ENCODE peak calls at places on chromosome 1, in four cellular contexts. U is MM.1S, D is GM23338, Q is HCT116. C is an unnamed sample.

GRCh38 chr1:236176337-236177336 is 34.3 kb downstream of the GPR137B start:
- DNase-seq in U (no peak), D (no peak), Q (no peak), C (no peak)

GRCh38 chr1:157119008-157119407 is 19.2 kb downstream of the ETV3 start:
- DNase-seq in D (no peak), U (no peak), Q (no peak), C (no peak)

GRCh38 chr1:214076341-214077035 is 88.7 kb downstream of the PROX1 start:
- DNase-seq in D (no peak), U (no peak), Q (no peak), C (no peak)

GRCh38 chr1:115980998-115981993 is 5.0 kb downstream of the SLC22A15 start:
- DNase-seq in U (peak), D (peak), Q (peak), C (peak)

GRCh38 chr1:236058141-236058626 is 6.7 kb downstream of the NID1 start:
- DNase-seq in U (no peak), D (no peak), Q (no peak), C (peak)

GRCh38 chr1:201877877-201878339 is 10.8 kb upstream of the SHISA4 start:
- DNase-seq in Q (peak), U (peak), D (peak), C (peak)

GRCh38 chr1:229388876-229389580 is 44.9 kb downstream of the ACTA1 start:
- DNase-seq in Q (no peak), U (no peak), D (no peak), C (no peak)

GRCh38 chr1:56378376-56379070 is 200.8 kb downstream of the PLPP3 start:
- DNase-seq in U (no peak), D (no peak), Q (no peak), C (no peak)

GRCh38 chr1:57447551-57447950 is 23.7 kb upstream of the DAB1 start:
- DNase-seq in D (peak), U (no peak), Q (no peak), C (no peak)

GRCh38 chr1:180945551-180945950 is 32.9 kb downstream of the KIAA1614 start:
- DNase-seq in U (no peak), Q (no peak), D (no peak), C (no peak)

DNA sequence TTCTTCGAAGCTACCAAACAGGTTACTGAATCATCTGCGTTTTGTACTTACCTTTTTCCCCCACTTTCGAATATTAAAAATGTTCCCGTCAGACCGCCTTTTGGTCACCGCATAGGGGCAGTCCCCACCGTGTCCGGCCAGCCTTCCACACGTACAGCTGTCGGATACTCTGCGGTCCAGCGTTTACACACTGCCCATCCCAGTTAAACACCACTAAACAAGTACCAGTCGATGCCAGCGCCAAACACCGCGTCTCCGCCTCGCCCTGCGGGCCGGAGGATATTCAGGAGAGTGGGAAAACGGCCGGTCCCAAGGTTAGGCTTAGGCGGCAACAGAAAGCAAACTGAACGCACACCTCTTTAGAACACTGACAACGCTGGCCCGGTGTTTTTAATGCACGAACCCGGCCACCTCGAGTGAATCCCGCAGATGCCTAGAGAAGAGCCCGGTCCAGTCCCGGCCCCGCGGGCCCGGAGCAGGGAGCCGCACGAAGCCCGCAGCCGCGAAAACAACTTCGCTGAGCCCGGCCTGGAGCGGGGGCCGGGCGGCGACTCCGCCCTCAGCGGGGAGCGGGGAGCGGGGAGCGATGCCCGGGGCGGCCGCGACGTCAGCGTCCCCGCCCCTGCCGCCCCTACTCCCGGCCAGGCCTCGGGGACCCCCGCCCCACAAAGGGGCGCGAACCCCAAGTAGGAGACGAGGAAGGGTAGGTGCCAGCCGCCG is 730 bp upstream of the PHF13 start:
- DNase-seq in U (peak), Q (no peak), D (peak), C (peak)
- TF ChIP-seq CTCF in U (no peak), Q (no peak), D (no peak), C (no peak)

GRCh38 chr1:38347446-38348175 is 301.0 kb upstream of the POU3F1 start:
- DNase-seq in D (no peak), Q (no peak), U (no peak), C (no peak)

GRCh38 chr1:38340409-38340808 is 293.8 kb upstream of the POU3F1 start:
- DNase-seq in U (no peak), Q (no peak), D (no peak), C (no peak)

GRCh38 chr1:38341694-38342093 is 295.1 kb upstream of the POU3F1 start:
- DNase-seq in D (no peak), U (no peak), Q (no peak), C (no peak)

GRCh38 chr1:38344705-38345104 is 298.1 kb upstream of the POU3F1 start:
- DNase-seq in U (no peak), Q (no peak), D (no peak), C (no peak)
- TF ChIP-seq EZH2phosphoT487 in U (no peak), Q (no peak), D (no peak), C (no peak)

GRCh38 chr1:207910678-207911354 is at the start of gene CD34:
- DNase-seq in D (peak), Q (no peak), U (no peak), C (peak)
- TF ChIP-seq EZH2 in D (no peak), Q (no peak), U (no peak), C (peak)

GRCh38 chr1:11735854-11736745 is at the start of gene AGTRAP:
- DNase-seq in D (peak), U (peak), Q (peak), C (peak)
- TF ChIP-seq CTCF in D (peak), U (peak), Q (no peak), C (no peak)

GRCh38 chr1:25476186-25477097 is 45.7 kb downstream of the MACO1 start:
- DNase-seq in U (no peak), D (no peak), Q (no peak), C (no peak)
- TF ChIP-seq EZH2phosphoT487 in U (no peak), D (no peak), Q (no peak), C (no peak)

GRCh38 chr1:43350976-43351375 is 7.8 kb upstream of the CDC20 start:
- DNase-seq in U (no peak), D (no peak), Q (no peak), C (no peak)

GRCh38 chr1:43346636-43347035 is 9.0 kb downstream of the MPL start:
- DNase-seq in U (no peak), Q (no peak), D (no peak), C (no peak)

GRCh38 chr1:43349594-43350306 is 9.0 kb upstream of the CDC20 start:
- DNase-seq in U (peak), Q (no peak), D (peak), C (peak)

GRCh38 chr1:43348809-43349593 is 9.8 kb upstream of the CDC20 start:
- DNase-seq in U (peak), Q (peak), D (peak), C (peak)

DNA sequence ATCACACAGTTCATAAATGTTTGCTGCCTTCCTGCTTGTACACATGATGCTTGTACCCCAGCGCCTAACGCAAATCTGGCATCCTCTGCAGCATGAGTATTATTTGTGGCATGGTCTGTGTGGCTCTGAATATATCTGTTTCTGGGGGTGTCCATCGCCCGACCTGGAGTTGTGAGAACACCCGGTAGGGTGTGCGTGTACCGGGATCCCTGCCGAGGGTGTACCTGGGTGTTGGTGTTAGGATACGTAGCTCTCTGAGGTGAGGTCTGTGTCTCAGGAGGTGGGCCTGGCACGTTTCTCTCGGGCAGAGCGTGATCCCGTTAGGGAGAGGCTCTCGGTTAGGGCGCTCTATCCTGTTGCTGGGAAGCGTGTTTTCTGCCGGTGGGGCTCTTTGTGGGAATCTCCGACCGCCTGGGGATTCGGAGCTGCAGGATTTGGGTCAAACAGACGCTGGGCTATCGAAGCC is 10.4 kb upstream of the CDC20 start:
- DNase-seq in U (no peak), Q (no peak), D (no peak), C (no peak)
- TF ChIP-seq EZH2 in U (no peak), Q (no peak), D (no peak), C (no peak)

GRCh38 chr1:47785561-47786271 is 211.5 kb downstream of the TRABD2B start:
- DNase-seq in U (no peak), Q (no peak), D (peak), C (peak)
- TF ChIP-seq CTCF in U (no peak), Q (no peak), D (peak), C (peak)

DNA sequence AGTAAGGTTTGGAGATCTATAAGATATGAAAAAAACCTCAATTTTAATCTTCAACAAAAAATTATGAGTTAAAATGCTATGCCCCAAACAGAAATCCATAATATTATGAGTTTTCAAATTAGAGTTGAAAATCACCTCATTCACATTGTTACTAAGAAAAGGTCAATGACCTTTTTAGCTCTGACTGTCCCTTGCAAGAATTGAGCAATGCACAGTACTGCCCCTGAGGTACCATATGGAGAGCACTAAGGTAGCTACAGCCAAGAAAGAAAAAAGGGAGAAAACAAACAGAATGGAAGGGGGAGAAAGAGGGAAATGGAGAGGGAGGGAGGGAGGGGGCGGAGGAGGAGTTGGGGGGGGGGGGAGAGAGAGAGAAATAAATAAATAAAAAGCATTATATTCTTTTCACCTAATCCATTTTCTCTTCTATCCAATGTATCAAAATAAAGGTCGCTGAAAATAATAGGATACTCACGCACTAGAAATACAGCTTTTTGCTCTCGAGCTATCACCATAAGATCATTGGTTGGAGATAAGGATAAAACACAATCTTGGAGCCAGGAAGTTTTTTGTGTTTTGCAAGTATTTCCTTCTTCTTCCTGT is 58.8 kb downstream of the RAB3GAP2 start:
- DNase-seq in Q (no peak), D (no peak), U (no peak), C (no peak)
- TF ChIP-seq EZH2phosphoT487 in Q (no peak), D (no peak), U (no peak), C (no peak)

C was measured in hepatocyte.